ENCODE peak calls at places on chromosomes 6 and 20, in eight cellular contexts. T, Y, M, Q, C, N, H and O are unnamed samples.

GRCh38 chr6:70956191-70956450 is 739 bp downstream of the B3GAT2 start:
- DNase-seq in H (no peak), Y (no peak), M (no peak), C (no peak), N (no peak), T (no peak), Q (no peak), O (no peak)

GRCh38 chr6:160247457-160247883 is 11.2 kb downstream of the SLC22A2 start:
- DNase-seq in H (peak; percentile 41), C (no peak), Q (no peak), T (no peak), Y (no peak), M (no peak), N (no peak), O (no peak)

GRCh38 chr6:41286544-41287346 is at the start of gene TREM1:
- DNase-seq in Q (no peak), H (no peak), T (no peak), N (no peak), M (peak; percentile 5), C (peak; percentile 6), Y (peak; percentile 35), O (no peak)

GRCh38 chr6:32886674-32887383 is 32.8 kb downstream of the PSMB9 start:
- DNase-seq in N (peak; percentile 55), M (peak; percentile 66), Q (no peak), T (no peak), Y (no peak), H (peak; percentile 65), C (no peak), O (no peak)

GRCh38 chr6:5674141-5674540 is 332.6 kb downstream of the NRN1 start:
- DNase-seq in H (peak; percentile 10), C (no peak), T (no peak), N (peak; percentile 66), M (no peak), Q (no peak), Y (no peak), O (no peak)

GRCh38 chr6:146545608-146546007 is 2.0 kb downstream of the RAB32 start:
- DNase-seq in C (no peak), Q (no peak), M (peak; percentile 67), N (no peak), Y (no peak), H (peak; percentile 86), T (no peak), O (peak; percentile 50)

GRCh38 chr6:165389534-165389933 is 80.1 kb upstream of the C6orf118 start:
- DNase-seq in H (no peak), N (no peak), Y (no peak), M (no peak), C (no peak), Q (no peak), T (peak; percentile 6), O (no peak)

GRCh38 chr6:43630980-43631619 is 2.0 kb upstream of the GTPBP2 start:
- DNase-seq in Q (no peak), N (no peak), H (no peak), T (no peak), Y (no peak), M (no peak), C (no peak), O (no peak)

GRCh38 chr6:167058261-167058660 is 59.1 kb downstream of the CEP43 start:
- DNase-seq in M (peak; percentile 14), Q (no peak), T (no peak), C (no peak), N (no peak), Y (no peak), H (peak; percentile 78), O (peak; percentile 35)

GRCh38 chr6:5308066-5308465 is 46.8 kb downstream of the FARS2 start:
- DNase-seq in C (peak; percentile 31), M (no peak), N (no peak), Y (no peak), T (no peak), H (peak; percentile 4), Q (no peak), O (no peak)

GRCh38 chr6:40492126-40492525 is 95.0 kb downstream of the LRFN2 start:
- DNase-seq in T (no peak), Q (no peak), Y (no peak), N (no peak), M (no peak), C (peak; percentile 57), H (no peak), O (no peak)

GRCh38 chr6:18215436-18215835 is 48.9 kb downstream of the DEK start:
- DNase-seq in C (no peak), Q (no peak), M (no peak), Y (no peak), T (no peak), N (no peak), H (no peak), O (no peak)

GRCh38 chr6:105482956-105483355 is 80.1 kb upstream of the PREP start:
- DNase-seq in H (no peak), C (no peak), T (no peak), Y (no peak), N (no peak), Q (no peak), M (no peak), O (no peak)

GRCh38 chr6:44606506-44606905 is 219.0 kb downstream of the CDC5L start:
- DNase-seq in Y (no peak), T (no peak), H (no peak), M (no peak), Q (no peak), C (no peak), N (no peak), O (no peak)

GRCh38 chr20:40702504-40702903 is 13.5 kb upstream of the MAFB start:
- DNase-seq in T (no peak), Y (no peak), Q (no peak), N (no peak), M (no peak), C (peak; percentile 56), H (no peak), O (no peak)
- TF ChIP-seq CTCF in T (peak; percentile 12), Y (no peak), Q (no peak), N (peak; percentile 49), M (peak; percentile 19), C (peak; percentile 52), H (no peak), O (peak; percentile 19)

DNA sequence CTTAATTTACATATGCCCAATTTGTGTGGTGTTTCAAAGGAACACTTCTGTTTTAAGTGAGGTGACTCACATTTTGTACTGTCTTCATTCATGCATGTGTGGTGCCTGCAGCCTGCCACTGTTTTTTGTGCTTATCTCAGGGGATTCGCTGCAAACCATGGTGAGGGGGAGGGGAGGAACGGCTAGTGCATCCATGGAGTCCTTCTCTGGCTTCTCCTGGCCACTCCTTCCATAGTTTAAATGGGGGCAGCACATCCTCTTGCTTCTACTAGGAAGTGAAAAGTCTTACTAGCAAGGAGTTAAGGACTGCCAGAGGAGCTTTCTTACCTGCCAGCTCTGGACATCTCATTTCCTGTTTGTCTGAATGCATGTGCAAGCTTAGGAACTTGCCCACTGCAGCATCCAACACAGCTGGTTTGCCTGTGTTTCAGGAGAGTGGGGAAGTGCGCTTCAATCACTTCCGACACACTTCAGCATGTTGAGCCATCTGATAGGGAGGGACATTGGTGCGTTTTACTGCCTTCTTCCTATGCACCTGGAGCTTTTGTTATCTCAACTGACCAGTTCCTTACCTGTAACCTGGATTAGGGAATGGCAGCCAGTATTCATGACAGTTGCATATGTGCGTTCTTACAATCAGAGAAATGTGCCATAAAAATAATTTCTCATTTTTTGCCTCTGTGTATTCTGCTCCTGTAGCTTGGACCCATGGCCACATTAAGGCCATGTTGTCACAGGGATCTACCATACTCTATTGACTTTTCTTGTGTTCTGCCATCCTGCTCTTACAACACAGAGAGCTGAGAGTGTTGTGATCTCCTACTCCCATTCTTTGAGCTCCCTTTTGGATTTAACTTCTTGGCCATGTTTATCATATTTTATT is 211.3 kb downstream of the ARID1B start:
- DNase-seq in N (peak; percentile 61), C (peak; percentile 47), M (peak; percentile 26), T (peak; percentile 83), Y (peak; percentile 47), H (peak; percentile 48), Q (no peak), O (no peak)
- H3K4me3 ChIP-seq in N (no peak overlapping the region), C (no peak overlapping the region), M (no peak overlapping the region), T (peak overlapping the region; percentile 31), Y (no peak overlapping the region), H (no peak overlapping the region), Q (no peak overlapping the region), O (no peak overlapping the region)

DNA sequence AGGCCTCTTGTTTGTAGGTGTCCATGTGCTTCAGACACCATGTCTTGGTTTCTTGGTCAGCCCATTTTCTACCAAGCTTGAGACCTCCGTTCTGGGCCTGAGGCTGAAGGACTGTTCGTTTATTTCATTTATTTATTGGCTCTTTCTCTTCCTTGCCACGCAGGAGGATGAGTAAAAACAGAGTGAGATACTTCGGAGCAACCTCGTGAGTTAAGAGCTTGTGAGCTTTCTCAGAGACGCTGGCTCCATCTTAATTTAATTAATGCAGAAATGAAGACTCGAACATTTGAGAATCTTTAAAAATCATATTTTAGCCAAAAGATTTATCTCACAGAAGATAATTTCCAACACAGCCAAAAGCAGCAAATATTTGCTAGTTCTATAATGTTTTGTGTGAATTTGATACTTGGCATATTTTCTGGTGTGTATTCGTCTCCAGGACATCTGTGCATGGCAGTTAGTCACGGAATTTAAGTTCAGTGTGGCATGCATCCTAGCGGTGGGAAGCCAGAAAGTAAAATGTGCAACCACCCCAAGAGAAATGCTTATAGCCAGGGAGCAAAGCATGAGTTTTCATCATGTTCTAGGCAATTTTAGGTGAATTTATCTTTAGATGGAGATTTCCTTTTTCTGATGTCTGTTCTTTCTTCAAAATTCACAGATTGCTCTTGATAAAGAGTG is 76.0 kb downstream of the THBS2 start:
- DNase-seq in Q (no peak), T (no peak), C (no peak), M (peak; percentile 48), N (no peak), H (peak; percentile 38), Y (no peak), O (no peak)
- TF ChIP-seq CTCF in Q (no peak), T (no peak), C (no peak), M (peak; percentile 13), N (no peak), H (no peak), Y (no peak), O (peak; percentile 30)

GRCh38 chr6:2952557-2953095 is 18.7 kb downstream of the SERPINB6 start:
- DNase-seq in C (peak; percentile 95), N (peak; percentile 89), T (peak; percentile 72), Q (peak; percentile 68), Y (peak; percentile 87), M (peak; percentile 83), H (peak; percentile 82), O (peak; percentile 68)
- H3K4me3 ChIP-seq in C (peak overlapping the region; percentile 13), N (no peak overlapping the region), T (no peak overlapping the region), Q (no peak overlapping the region), Y (no peak overlapping the region), M (no peak overlapping the region), H (no peak overlapping the region), O (no peak overlapping the region)

DNA sequence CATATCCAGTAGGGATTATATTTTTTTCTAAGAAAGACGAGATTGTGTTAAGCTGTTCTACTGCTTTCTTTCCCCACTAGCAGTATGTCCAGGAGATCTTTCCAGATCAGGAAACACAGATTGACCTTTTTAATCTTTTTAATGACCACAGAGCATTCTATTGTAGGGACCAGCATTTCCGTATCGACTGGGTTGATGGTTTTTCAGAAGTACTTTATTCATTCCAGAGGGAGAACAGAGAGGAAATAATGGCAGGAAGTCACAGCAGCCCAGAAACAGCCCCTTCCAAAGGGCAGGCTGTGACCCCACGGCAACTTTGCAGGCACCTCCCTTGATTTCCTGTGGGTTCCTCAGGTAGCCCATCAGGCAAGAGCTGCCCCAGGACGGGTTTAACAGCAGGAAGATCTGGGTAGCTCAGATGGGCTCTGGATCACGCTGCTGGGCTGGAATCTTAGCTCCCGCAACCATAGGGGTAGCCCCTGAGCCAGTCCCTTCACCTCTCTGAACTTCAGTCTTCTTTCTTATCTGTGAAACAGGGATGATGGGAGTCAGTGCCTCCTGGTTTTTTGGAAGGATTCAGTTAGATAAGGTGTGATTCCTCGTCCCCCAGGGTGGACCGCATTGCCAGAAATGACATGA is 23.8 kb upstream of the CHMP4B start:
- DNase-seq in C (no peak), N (no peak), Q (no peak), T (no peak), H (no peak), M (no peak), Y (no peak), O (no peak)
- TF ChIP-seq CTCF in C (no peak), N (no peak), Q (no peak), T (no peak), H (no peak), M (no peak), Y (no peak), O (no peak)